ENCODE peak calls at places on chromosomes 1 and 21, in six cellular contexts. A is SK-N-SH, C is PC-9, V is PC-3, B is GM23248, U is MM.1S. H is an unnamed sample. For H3F3A and H3K9me2, the result is how much of the 10 kb centered on the place peaks cover.

GRCh38 chr1:41672641-41673313 is 188.3 kb upstream of the EDN2 start:
- DNase-seq in A (no peak), V (no peak), B (peak), U (no peak), C (no peak), H (no peak)

GRCh38 chr1:83090195-83090594 is 908.7 kb downstream of the TTLL7 start:
- DNase-seq in B (no peak), U (no peak), V (no peak), C (peak), A (no peak), H (no peak)

GRCh38 chr1:55717111-55717510 is 501.9 kb upstream of the USP24 start:
- DNase-seq in V (peak), C (no peak), B (peak), U (no peak), A (no peak), H (no peak)

GRCh38 chr21:38804030-38804616 is 1.6 kb upstream of the ETS2 start:
- DNase-seq in V (no peak), A (no peak), B (no peak), U (no peak), C (no peak), H (no peak)

GRCh38 chr1:178942285-178943218 is 71.7 kb upstream of the ANGPTL1 start:
- DNase-seq in B (peak), U (no peak), C (no peak), V (no peak), A (no peak), H (no peak)

GRCh38 chr1:244835276-244836134 is at the start of gene COX20:
- DNase-seq in V (peak), C (no peak), A (peak), U (peak), B (peak), H (peak)

GRCh38 chr1:9891207-9891606 is 18.9 kb downstream of the CTNNBIP1 start:
- DNase-seq in C (no peak), V (peak), U (no peak), B (peak), A (no peak), H (no peak)

GRCh38 chr1:27724961-27725373 is 794 bp upstream of the FAM76A start:
- DNase-seq in C (no peak), U (no peak), B (peak), V (no peak), A (peak), H (peak)

GRCh38 chr21:33116669-33117267 is 46.8 kb downstream of the OLIG1 start:
- DNase-seq in A (no peak), U (no peak), V (no peak), B (no peak), C (no peak), H (no peak)

GRCh38 chr1:85624361-85624760 is 43.8 kb downstream of the CCN1 start:
- DNase-seq in V (no peak), A (no peak), B (no peak), C (no peak), U (no peak), H (no peak)

GRCh38 chr21:40616377-40616704 is 230.6 kb downstream of the DSCAM start:
- DNase-seq in A (no peak), B (no peak), C (no peak), V (no peak), U (no peak), H (no peak)

GRCh38 chr1:225532240-225532944 is 104.6 kb upstream of the LBR start:
- DNase-seq in U (no peak), V (no peak), B (no peak), A (no peak), C (no peak), H (no peak)

GRCh38 chr1:58396150-58396549 is 150.4 kb downstream of the OMA1 start:
- DNase-seq in U (no peak), V (no peak), C (no peak), B (no peak), A (no peak), H (no peak)

GRCh38 chr21:35206141-35207125 is 157.3 kb upstream of the RUNX1 start:
- DNase-seq in U (peak), A (no peak), V (no peak), C (peak), B (no peak), H (no peak)

GRCh38 chr1:30881266-30882181 is 27.0 kb downstream of the SDC3 start:
- DNase-seq in C (no peak), U (no peak), V (no peak), A (no peak), B (no peak), H (no peak)
- H3K4me2 ChIP-seq in C (no peak), U (no peak), V (no peak), A (no peak), B (no peak), H (no peak)

GRCh38 chr1:8866792-8867415 is 11.6 kb downstream of the ENO1 start:
- DNase-seq in B (peak), V (no peak), A (no peak), U (no peak), C (no peak), H (no peak)
- H3F3A ChIP-seq in B (half or more), V (half or more), A (half or more), U (under half), C (half or more), H (half or more)

DNA sequence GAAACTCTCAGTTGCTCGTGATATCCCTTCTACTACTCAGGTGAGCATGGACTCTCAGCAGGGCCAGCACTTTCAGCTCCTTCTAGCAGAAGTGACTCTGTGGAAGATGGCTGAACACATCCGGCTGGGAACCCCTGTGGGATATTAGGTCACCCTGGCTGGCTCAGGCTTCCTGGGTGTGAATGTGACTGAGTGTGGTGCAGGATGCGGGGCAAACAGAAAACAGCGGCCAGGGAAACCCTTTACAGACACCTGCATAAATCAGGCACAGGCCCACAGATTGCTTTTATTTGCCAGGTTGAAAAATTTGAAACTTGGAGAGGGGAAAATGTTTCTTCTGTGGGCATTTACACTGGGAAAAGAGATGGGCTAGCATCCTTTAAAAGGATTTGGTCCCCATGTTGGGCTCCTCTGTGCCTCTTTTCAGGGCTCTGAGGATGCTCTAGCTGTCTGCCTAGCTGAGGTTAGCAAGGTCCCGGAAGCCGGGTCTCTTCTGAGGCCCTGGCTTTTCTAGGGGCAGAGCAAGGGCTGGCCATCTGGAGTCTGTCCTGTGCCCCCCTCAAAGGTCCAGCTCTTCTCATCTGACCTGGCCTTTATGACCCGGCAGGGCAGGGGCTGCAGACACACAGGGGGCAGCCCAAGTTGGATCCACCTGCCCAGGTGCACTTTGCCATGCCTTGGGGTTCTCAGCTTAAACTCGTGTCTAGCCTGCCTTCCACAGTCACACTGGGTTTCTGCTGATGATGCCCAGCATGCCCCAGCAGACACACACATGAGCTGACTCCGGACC is 243.0 kb downstream of the SIPA1L2 start:
- DNase-seq in B (peak), A (no peak), C (no peak), U (no peak), V (no peak), H (no peak)
- H3K9me2 ChIP-seq in B (under half), A (under half), C (under half), U (under half), V (under half), H (under half)

GRCh38 chr1:222974496-222974895 is 159.7 kb downstream of the DISP1 start:
- DNase-seq in A (no peak), U (peak), C (no peak), B (peak), V (peak), H (no peak)
- H3K4me2 ChIP-seq in A (peak), U (no peak), C (no peak), B (peak), V (peak), H (no peak)

GRCh38 chr1:40303051-40303771 is 13.9 kb downstream of the COL9A2 start:
- DNase-seq in B (no peak), V (no peak), U (no peak), A (no peak), C (no peak), H (peak)
- H3F3A ChIP-seq in B (under half), V (under half), U (under half), A (under half), C (under half), H (under half)